ENCODE peak calls at places on chromosomes 5 and 9, in eight cellular contexts. N is HepG2, M is tibial nerve, Y is A549, P is suprapubic skin, B is K562, E is GM12878, T is SK-N-SH. G is an unnamed sample.
A peak's percentile ranks its signal among the peaks of the same experiment; 100 is the strongest.

GRCh38 chr9:122015165-122015821 is 77.8 kb downstream of the TTLL11 start:
- DNase-seq in T (no peak), Y (no peak), M (no peak), P (no peak), N (no peak), B (no peak), E (no peak), G (no peak)

GRCh38 chr5:157106668-157107461 is 2.0 kb downstream of the HAVCR2 start:
- DNase-seq in E (peak; percentile 15), Y (no peak), B (no peak), N (no peak), P (no peak), M (peak; percentile 27), T (no peak), G (no peak)

GRCh38 chr9:132798817-132799790 is 79.0 kb downstream of the AK8 start:
- DNase-seq in M (peak; percentile 41), B (peak; percentile 85), E (no peak), T (peak; percentile 89), Y (no peak), N (peak; percentile 27), P (no peak), G (no peak)

GRCh38 chr9:34988218-34989055 is 1.1 kb upstream of the DNAJB5 start:
- DNase-seq in E (no peak), T (peak; percentile 54), P (no peak), N (no peak), Y (no peak), M (no peak), B (no peak), G (no peak)

GRCh38 chr5:125967576-125967975 is 455.6 kb upstream of the GRAMD2B start:
- DNase-seq in Y (no peak), B (no peak), P (no peak), T (no peak), N (no peak), M (no peak), E (no peak), G (no peak)

GRCh38 chr5:109063223-109063622 is 315.5 kb downstream of the FER start:
- DNase-seq in Y (no peak), P (no peak), E (no peak), N (no peak), B (no peak), M (no peak), T (no peak), G (no peak)

GRCh38 chr5:156779436-156779835 is 70.7 kb upstream of the PPP1R2B start:
- DNase-seq in B (no peak), P (no peak), T (no peak), N (no peak), E (no peak), M (no peak), Y (no peak), G (no peak)

GRCh38 chr5:163574477-163575440 is 69.3 kb downstream of the MAT2B start:
- DNase-seq in M (no peak), P (no peak), Y (no peak), E (no peak), B (no peak), N (no peak), T (peak; percentile 26), G (no peak)

GRCh38 chr9:33468797-33469621 is 4.7 kb downstream of the NOL6 start:
- DNase-seq in M (no peak), T (no peak), B (peak; percentile 2), E (no peak), P (peak; percentile 58), N (no peak), Y (no peak), G (peak; percentile 28)

GRCh38 chr5:105953616-105954015 is 1717.1 kb downstream of the EFNA5 start:
- DNase-seq in E (no peak), P (no peak), N (no peak), Y (no peak), T (no peak), B (no peak), M (no peak), G (no peak)

GRCh38 chr5:169433221-169433651 is 132.3 kb upstream of the SLIT3 start:
- DNase-seq in N (no peak), B (no peak), E (no peak), M (no peak), Y (no peak), P (no peak), T (no peak), G (no peak)

GRCh38 chr9:124771867-124772621 is 933 bp upstream of the NR6A1 start:
- DNase-seq in N (peak; percentile 61), B (peak; percentile 83), Y (peak; percentile 80), E (no peak), M (peak; percentile 53), P (no peak), T (peak; percentile 89), G (peak; percentile 86)

GRCh38 chr5:38603691-38604090 is 47.2 kb upstream of the LIFR start:
- DNase-seq in N (no peak), M (no peak), E (no peak), Y (no peak), T (no peak), B (no peak), P (no peak), G (no peak)

DNA sequence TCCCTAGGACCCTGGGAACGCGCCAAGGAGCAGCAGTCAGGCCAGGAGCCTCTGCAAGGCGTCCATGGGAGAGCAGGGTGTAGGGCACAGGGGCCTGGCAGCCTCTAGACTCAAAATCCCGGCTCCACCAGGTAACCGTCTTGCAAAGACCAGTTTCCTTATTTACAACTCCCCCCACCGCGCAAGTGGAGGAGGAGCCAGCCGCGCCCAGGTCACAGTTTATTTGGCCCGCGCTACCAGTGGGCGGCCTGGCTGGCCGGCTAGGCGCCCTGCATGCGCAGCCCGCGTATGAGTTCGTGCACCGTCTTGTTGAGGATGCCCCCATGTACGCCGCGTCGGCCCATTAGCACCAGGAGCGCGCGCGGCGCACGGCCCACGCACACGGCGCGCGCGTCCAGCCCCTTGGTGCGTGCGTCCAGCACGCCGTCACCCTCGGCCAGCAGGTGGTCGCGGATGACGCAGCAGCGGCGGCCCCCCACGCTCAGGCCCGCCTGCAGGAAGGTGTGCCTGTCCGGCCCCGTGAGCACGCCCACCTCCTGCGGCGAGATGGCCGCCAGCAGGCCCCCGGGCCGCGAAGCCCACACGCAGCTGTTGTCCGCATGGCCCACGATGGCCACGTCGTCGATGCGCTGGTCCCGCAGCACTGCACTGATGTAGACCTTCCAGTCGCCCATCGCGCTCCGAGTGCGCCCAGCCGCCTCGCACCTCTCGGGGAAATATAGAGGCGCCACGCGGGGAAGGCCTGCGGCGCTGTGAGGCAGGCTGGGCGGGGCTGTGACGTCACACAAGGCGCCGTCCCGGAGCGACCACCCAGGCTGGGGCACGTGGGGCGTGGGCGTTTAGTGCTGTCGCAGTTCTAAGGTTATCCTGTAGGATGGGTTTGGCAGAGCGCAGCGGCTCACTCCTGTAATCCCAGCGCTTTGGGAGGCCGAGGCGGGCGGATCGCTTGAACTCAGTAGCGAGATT is at the start of gene PFN3:
- DNase-seq in Y (no peak), E (no peak), P (no peak), M (no peak), T (no peak), B (no peak), N (no peak), G (no peak)
- H3K4me3 ChIP-seq in Y (no peak within 1 kb of the TSS), E (no peak within 1 kb of the TSS), P (no peak within 1 kb of the TSS), M (no peak within 1 kb of the TSS), T (no peak within 1 kb of the TSS), B (no peak within 1 kb of the TSS), N (no peak within 1 kb of the TSS), G (no peak within 1 kb of the TSS)

GRCh38 chr5:52453176-52453575 is 334.5 kb upstream of the ITGA1 start:
- DNase-seq in N (no peak), Y (no peak), E (no peak), T (no peak), B (no peak), M (no peak), P (no peak), G (no peak)

GRCh38 chr5:52449506-52449905 is 338.2 kb upstream of the ITGA1 start:
- DNase-seq in P (no peak), N (no peak), M (no peak), Y (no peak), B (no peak), E (no peak), T (no peak), G (no peak)

GRCh38 chr5:52457808-52458207 is 329.9 kb upstream of the ITGA1 start:
- DNase-seq in E (no peak), Y (no peak), B (no peak), P (no peak), N (no peak), M (no peak), T (peak; percentile 11), G (no peak)

GRCh38 chr5:52455920-52456319 is 331.8 kb upstream of the ITGA1 start:
- DNase-seq in Y (no peak), M (no peak), T (no peak), P (no peak), N (no peak), E (no peak), B (no peak), G (no peak)

GRCh38 chr5:52452098-52452497 is 335.6 kb upstream of the ITGA1 start:
- DNase-seq in B (no peak), Y (no peak), N (no peak), P (no peak), M (no peak), E (no peak), T (no peak), G (no peak)
- TF ChIP-seq EP300 in B (no peak), Y (no peak), N (no peak), P (no peak), M (no peak), E (no peak), T (no peak), G (no peak)

GRCh38 chr9:134775552-134775951 is 105.1 kb upstream of the FCN2 start:
- DNase-seq in M (no peak), B (no peak), P (no peak), T (no peak), E (no peak), Y (no peak), N (no peak), G (no peak)

GRCh38 chr9:134772331-134772730 is 108.3 kb upstream of the FCN2 start:
- DNase-seq in Y (no peak), N (no peak), P (no peak), T (no peak), M (no peak), B (no peak), E (no peak), G (no peak)

GRCh38 chr9:134774991-134775540 is 105.5 kb upstream of the FCN2 start:
- DNase-seq in Y (no peak), M (no peak), E (no peak), T (peak; percentile 65), B (no peak), P (no peak), N (no peak), G (no peak)

GRCh38 chr9:134776080-134776796 is 104.4 kb upstream of the FCN2 start:
- DNase-seq in E (no peak), M (no peak), T (no peak), P (no peak), Y (no peak), B (no peak), N (no peak), G (no peak)

GRCh38 chr9:134773842-134774241 is 106.8 kb upstream of the FCN2 start:
- DNase-seq in B (no peak), N (no peak), M (no peak), E (no peak), T (no peak), Y (no peak), P (no peak), G (no peak)
- H3K4me3 ChIP-seq in B (no peak overlapping the region), N (no peak overlapping the region), M (no peak overlapping the region), E (no peak overlapping the region), T (no peak overlapping the region), Y (no peak overlapping the region), P (no peak overlapping the region), G (no peak overlapping the region)

DNA sequence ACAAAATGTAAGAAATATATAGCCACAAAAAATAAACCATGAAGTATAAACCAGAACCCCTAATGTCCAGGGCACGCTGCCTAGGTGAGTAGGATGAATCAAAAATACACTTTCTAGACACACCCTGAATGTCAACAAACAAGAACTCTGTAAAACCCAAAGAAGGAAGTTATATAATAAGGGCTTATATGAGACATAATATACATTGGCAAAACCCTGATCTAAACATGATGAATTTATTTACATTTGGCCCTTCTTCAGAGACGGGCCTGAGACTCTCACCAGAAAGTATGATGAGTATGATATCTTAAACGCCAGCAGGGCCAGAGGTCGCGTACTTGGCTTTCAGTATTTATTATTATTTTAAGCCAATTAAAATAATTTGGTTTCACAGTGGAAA is 125.1 kb upstream of the FST start:
- DNase-seq in E (no peak), B (no peak), Y (no peak), T (no peak), M (no peak), P (no peak), N (no peak), G (no peak)
- TF ChIP-seq EP300 in E (no peak), B (no peak), Y (no peak), T (no peak), M (no peak), P (no peak), N (no peak), G (no peak)

G was measured in ovary.